ENCODE peak calls at places on chromosome 19, in four cellular contexts. H is uterus, N is mucosa of descending colon, P is neural crest cell. X is an unnamed sample.

GRCh38 chr19:4197625-4198466 is 15.4 kb downstream of the ANKRD24 start:
- DNase-seq in H (no peak), N (no peak), P (no peak), X (peak; percentile 73)

GRCh38 chr19:53536223-53536543 is 1.8 kb upstream of the ZNF331 start:
- DNase-seq in H (no peak), N (no peak), P (no peak), X (no peak)

GRCh38 chr19:29587518-29587986 is 18.5 kb upstream of the POP4 start:
- DNase-seq in H (no peak), N (no peak), P (no peak), X (no peak)

GRCh38 chr19:1026189-1027019 is at the start of gene CNN2:
- DNase-seq in H (peak; percentile 85), N (peak; percentile 89), P (peak; percentile 62), X (peak; percentile 91)

GRCh38 chr19:35995655-35995993 is 636 bp downstream of the SDHAF1 start:
- DNase-seq in H (peak; percentile 65), N (peak; percentile 63), P (no peak), X (no peak)

GRCh38 chr19:14413765-14414171 is 5.4 kb downstream of the DDX39A start:
- DNase-seq in H (no peak), N (no peak), P (no peak), X (no peak)

GRCh38 chr19:12689012-12689411 is 1.2 kb downstream of the GNG14 start:
- DNase-seq in H (no peak), N (no peak), P (no peak), X (no peak)

GRCh38 chr19:7977723-7978040 is 27.8 kb downstream of the ELAVL1 start:
- DNase-seq in H (no peak), N (no peak), P (no peak), X (no peak)

GRCh38 chr19:1244693-1245451 is 3.3 kb downstream of the ATP5F1D start:
- DNase-seq in H (peak; percentile 66), N (peak; percentile 88), P (no peak), X (no peak)

GRCh38 chr19:55619264-55619663 is 5.1 kb downstream of the ZNF784 start:
- DNase-seq in H (no peak), N (no peak), P (no peak), X (no peak)

GRCh38 chr19:29323972-29324680 is 111.2 kb upstream of the UQCRFS1 start:
- DNase-seq in H (no peak), N (no peak), P (no peak), X (no peak)

GRCh38 chr19:47998800-47999199 is 4.4 kb downstream of the ELSPBP1 start:
- DNase-seq in H (no peak), N (no peak), P (no peak), X (no peak)

GRCh38 chr19:22427587-22428298 is 5.6 kb upstream of the ZNF98 start:
- DNase-seq in H (no peak), N (no peak), P (no peak), X (no peak)

GRCh38 chr19:49427855-49428546 is 2.8 kb downstream of the GFY start:
- DNase-seq in H (no peak), N (no peak), P (no peak), X (no peak)

GRCh38 chr19:1227313-1227626 is 10.5 kb downstream of the CBARP start:
- DNase-seq in H (no peak), N (no peak), P (no peak), X (no peak)

GRCh38 chr19:54256250-54257115 is 590 bp downstream of the LILRB5 start:
- DNase-seq in H (no peak), N (no peak), P (no peak), X (no peak)

GRCh38 chr19:53772943-53773342 is 51.2 kb downstream of the NLRP12 start:
- DNase-seq in H (peak; percentile 17), N (no peak), P (peak; percentile 66), X (no peak)

GRCh38 chr19:46748325-46749109 is 2.3 kb upstream of the STRN4 start:
- DNase-seq in H (no peak), N (peak; percentile 73), P (peak; percentile 87), X (no peak)

GRCh38 chr19:3821156-3821555 is 35.0 kb upstream of the MATK start:
- DNase-seq in H (no peak), N (no peak), P (no peak), X (no peak)

GRCh38 chr19:4575978-4576933 is 16.8 kb upstream of the SEMA6B start:
- DNase-seq in H (peak; percentile 46), N (peak; percentile 73), P (peak; percentile 88), X (peak; percentile 75)

GRCh38 chr19:1417681-1418493 is 10.5 kb downstream of the DAZAP1 start:
- DNase-seq in H (peak; percentile 56), N (no peak), P (no peak), X (no peak)

GRCh38 chr19:41064974-41065569 is 23.2 kb upstream of the CYP2A13 start:
- DNase-seq in H (no peak), N (no peak), P (no peak), X (no peak)

GRCh38 chr19:45477713-45478453 is 10.1 kb downstream of the FOSB start:
- DNase-seq in H (no peak), N (no peak), P (no peak), X (no peak)

GRCh38 chr19:58515259-58515658 is 3.5 kb upstream of the SLC27A5 start:
- DNase-seq in H (no peak), N (no peak), P (no peak), X (no peak)

GRCh38 chr19:58516246-58516836 is 3.3 kb downstream of the ZBTB45 start:
- DNase-seq in H (no peak), N (no peak), P (no peak), X (no peak)

GRCh38 chr19:58519087-58519354 is 589 bp downstream of the ZBTB45 start:
- DNase-seq in H (peak; percentile 66), N (peak; percentile 75), P (peak; percentile 61), X (no peak)

GRCh38 chr19:58518261-58519086 is 1.1 kb downstream of the ZBTB45 start:
- DNase-seq in H (no peak), N (peak; percentile 57), P (no peak), X (no peak)

DNA sequence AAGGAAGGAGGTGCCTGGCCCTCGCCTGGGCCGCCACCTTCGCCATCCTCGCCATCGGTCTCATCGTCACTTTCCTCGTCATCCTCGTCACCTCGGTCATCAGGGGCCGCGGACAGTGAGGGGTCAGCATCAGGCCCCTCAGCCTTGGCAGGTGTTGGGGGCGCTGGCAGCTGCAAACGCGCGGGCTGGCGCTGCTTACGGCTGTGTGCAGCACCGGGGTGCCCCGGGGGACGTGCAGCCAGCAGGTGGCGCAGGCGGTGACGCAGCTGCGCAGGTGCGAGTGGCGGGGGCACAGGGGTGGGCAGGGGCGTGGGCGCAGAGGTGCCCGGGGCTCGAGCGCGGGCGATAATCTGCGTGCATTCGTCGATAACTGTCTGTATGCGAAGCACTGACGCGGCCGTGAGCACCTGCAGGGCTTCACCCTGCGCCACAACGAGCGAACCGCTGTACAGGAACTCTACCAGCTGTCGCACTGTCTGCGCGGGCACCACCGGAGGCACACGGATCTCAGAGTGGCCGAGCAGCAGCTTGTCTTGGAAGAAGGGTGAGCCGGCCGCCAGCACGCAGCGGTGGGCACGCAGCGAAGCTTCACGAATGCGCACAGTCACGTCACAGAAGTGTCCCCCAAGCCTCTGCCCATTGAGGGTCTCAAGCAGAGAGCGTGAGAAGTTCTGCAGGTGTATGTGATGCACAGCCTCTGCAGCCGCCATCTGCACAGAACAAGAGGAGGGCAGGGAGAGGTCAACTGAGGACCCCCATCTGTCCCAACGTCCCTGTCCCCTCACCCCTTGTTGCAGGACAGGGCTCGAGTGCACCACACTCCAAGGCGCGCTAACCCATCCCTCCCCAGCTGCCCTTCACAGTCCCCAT is 2.4 kb downstream of the ZBTB45 start:
- DNase-seq in H (no peak), N (peak; percentile 39), P (no peak), X (no peak)
- TF ChIP-seq CTCF in H (no peak), N (no peak), P (no peak), X (no peak)

GRCh38 chr19:17834350-17835181 is 13.2 kb downstream of the JAK3 start:
- DNase-seq in H (no peak), N (no peak), P (peak; percentile 26), X (no peak)
- TF ChIP-seq CTCF in H (no peak), N (no peak), P (no peak), X (no peak)

GRCh38 chr19:39196320-39196719 is 444 bp upstream of the NCCRP1 start:
- DNase-seq in H (no peak), N (no peak), P (no peak), X (no peak)

GRCh38 chr19:39199025-39199424 is 2.3 kb downstream of the NCCRP1 start:
- DNase-seq in H (peak; percentile 48), N (no peak), P (peak; percentile 37), X (no peak)

GRCh38 chr19:39195755-39196154 is 1.0 kb upstream of the NCCRP1 start:
- DNase-seq in H (no peak), N (no peak), P (no peak), X (no peak)

GRCh38 chr19:39196860-39197562 is at the start of gene NCCRP1:
- DNase-seq in H (no peak), N (no peak), P (no peak), X (no peak)

GRCh38 chr19:39197808-39198207 is 1.0 kb downstream of the NCCRP1 start:
- DNase-seq in H (no peak), N (no peak), P (no peak), X (no peak)
- TF ChIP-seq CTCF in H (no peak), N (no peak), P (no peak), X (peak; percentile 6)

GRCh38 chr19:11460207-11460606 is 20.6 kb downstream of the ELAVL3 start:
- DNase-seq in H (no peak), N (no peak), P (no peak), X (no peak)
- TF ChIP-seq CTCF in H (no peak), N (no peak), P (peak; percentile 28), X (peak; percentile 27)

DNA sequence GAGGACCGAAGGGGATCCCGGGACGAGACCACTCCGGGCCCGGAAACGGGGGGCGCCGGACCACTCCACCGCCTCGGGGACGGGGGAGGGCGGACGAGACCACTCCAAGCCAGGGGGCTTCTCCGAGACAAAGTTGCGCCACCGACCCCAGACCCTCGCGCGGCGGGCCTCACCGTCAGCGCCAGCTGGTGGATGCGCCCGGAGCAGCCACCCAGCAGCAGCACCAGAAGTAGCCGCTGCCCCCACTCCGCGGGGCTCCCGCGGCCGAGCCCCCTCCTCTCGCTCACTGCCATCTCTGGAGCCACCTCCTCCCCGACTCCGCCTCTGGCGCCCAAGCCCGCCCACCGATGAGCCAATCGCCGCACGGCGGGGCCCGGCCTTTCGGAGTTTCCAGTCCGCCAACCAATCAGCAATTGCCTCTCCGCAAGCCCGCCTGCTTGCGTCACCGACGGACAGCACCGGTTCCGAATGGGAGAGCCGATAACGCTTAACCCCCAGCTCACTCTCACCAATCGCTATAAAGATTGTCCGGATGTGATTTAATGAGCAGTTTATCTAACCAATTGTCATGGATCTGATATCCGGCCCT is at the start of gene GPR108:
- DNase-seq in H (peak; percentile 100), N (peak; percentile 99), P (peak; percentile 97), X (peak; percentile 95)
- TF ChIP-seq CTCF in H (no peak), N (no peak), P (no peak), X (no peak)

X was measured in D721Med.